ENCODE peak calls at places on chromosomes 11 and 22, in nine cellular contexts. C, U, X, E, T, V, A, H and Y are unnamed samples.

GRCh38 chr11:126152586-126152985 is 58.9 kb downstream of the RPUSD4 start:
- DNase-seq in X (no peak), E (no peak), V (no peak), A (no peak), H (no peak), T (no peak), C (no peak), U (no peak), Y (no peak)

GRCh38 chr11:69111578-69112247 is 44.0 kb upstream of the SMIM38 start:
- DNase-seq in E (no peak), V (no peak), H (no peak), C (no peak), U (peak; percentile 37), T (no peak), X (no peak), A (no peak), Y (no peak)

GRCh38 chr11:61635787-61636186 is 44.4 kb upstream of the DAGLA start:
- DNase-seq in A (no peak), H (peak; percentile 67), C (no peak), U (no peak), X (no peak), T (no peak), V (no peak), E (no peak), Y (no peak)

GRCh38 chr11:121249039-121249663 is 43.4 kb upstream of the SC5D start:
- DNase-seq in C (no peak), A (no peak), H (no peak), V (peak; percentile 61), E (no peak), T (no peak), U (no peak), X (no peak), Y (peak; percentile 24)

GRCh38 chr11:100863080-100863581 is 176.0 kb downstream of the ARHGAP42 start:
- DNase-seq in A (no peak), E (no peak), H (no peak), U (no peak), C (no peak), T (no peak), V (peak; percentile 78), X (no peak), Y (no peak)

GRCh38 chr11:62710001-62710345 is 2.5 kb downstream of the GNG3 start:
- DNase-seq in A (no peak), X (no peak), T (no peak), H (no peak), C (no peak), E (peak; percentile 14), V (peak; percentile 55), U (no peak), Y (no peak)

GRCh38 chr22:25120761-25121212 is 78.9 kb upstream of the CRYBB3 start:
- DNase-seq in T (no peak), X (no peak), V (no peak), A (no peak), E (no peak), U (no peak), H (no peak), C (no peak), Y (no peak)

GRCh38 chr22:36493690-36494110 is 12.3 kb upstream of the TXN2 start:
- DNase-seq in C (no peak), X (no peak), T (peak; percentile 77), U (peak; percentile 85), E (no peak), A (peak; percentile 45), H (no peak), V (no peak), Y (peak; percentile 72)

GRCh38 chr11:45964911-45965389 is 42.5 kb downstream of the LARGE2 start:
- DNase-seq in U (peak; percentile 62), A (peak; percentile 44), X (peak; percentile 31), V (peak; percentile 83), C (peak; percentile 26), H (peak; percentile 61), T (peak; percentile 48), E (peak; percentile 44), Y (peak; percentile 51)

GRCh38 chr11:112024178-112024777 is 930 bp upstream of the DLAT start:
- DNase-seq in H (no peak), A (no peak), V (no peak), C (no peak), X (no peak), T (peak; percentile 37), E (no peak), U (no peak), Y (peak; percentile 16)

GRCh38 chr11:72144807-72145565 is 9.5 kb downstream of the FOLR3 start:
- DNase-seq in X (no peak), V (peak; percentile 38), C (no peak), H (no peak), E (no peak), T (no peak), A (no peak), U (no peak), Y (no peak)

GRCh38 chr22:19875531-19876313 is 21.0 kb upstream of the GNB1L start:
- DNase-seq in T (no peak), V (no peak), C (peak; percentile 19), X (no peak), A (no peak), E (no peak), H (no peak), U (peak; percentile 48), Y (no peak)

GRCh38 chr22:22156348-22156715 is 88.3 kb upstream of the VPREB1 start:
- DNase-seq in U (no peak), E (no peak), X (no peak), A (no peak), V (no peak), C (no peak), T (no peak), H (no peak), Y (no peak)

GRCh38 chr22:45777046-45777851 is 105.6 kb downstream of the ATXN10 start:
- DNase-seq in V (no peak), U (no peak), A (no peak), T (no peak), X (no peak), C (no peak), H (no peak), E (no peak), Y (no peak)

GRCh38 chr11:95435628-95436353 is 204.8 kb upstream of the SESN3 start:
- DNase-seq in U (no peak), V (no peak), C (no peak), T (no peak), H (no peak), E (no peak), A (no peak), X (no peak), Y (no peak)

GRCh38 chr22:21975273-21975672 is 7.3 kb downstream of the TOP3B start:
- DNase-seq in T (no peak), C (no peak), U (no peak), X (no peak), A (no peak), H (no peak), V (no peak), E (no peak), Y (no peak)

GRCh38 chr11:121265586-121265985 is 27.0 kb upstream of the SC5D start:
- DNase-seq in T (no peak), H (no peak), X (no peak), C (no peak), E (no peak), A (no peak), V (no peak), U (no peak), Y (no peak)